ENCODE peak calls at places on chromosomes 11 and 22, in four cellular contexts. H is HepG2, V is K562, C is GM12878. W is an unnamed sample.

GRCh38 chr22:30288414-30289125 is 735 bp downstream of the CASTOR1 start:
- DNase-seq in V (no peak), H (no peak), C (no peak), W (no peak)

GRCh38 chr22:19368876-19369275 is 62.7 kb downstream of the HIRA start:
- DNase-seq in H (no peak), C (no peak), V (no peak), W (no peak)

GRCh38 chr22:29073618-29074275 is 912 bp downstream of the KREMEN1 start:
- DNase-seq in H (peak), V (peak), C (no peak), W (peak)

GRCh38 chr11:120306519-120307242 is 18.4 kb upstream of the TLCD5 start:
- DNase-seq in H (no peak), C (no peak), V (peak), W (peak)

GRCh38 chr11:124863137-124863825 is 2.0 kb upstream of the ROBO3 start:
- DNase-seq in V (no peak), H (peak), C (no peak), W (peak)

GRCh38 chr11:88359529-88359928 is 22.0 kb upstream of the CTSC start:
- DNase-seq in V (no peak), C (peak), H (no peak), W (no peak)

GRCh38 chr11:75603791-75604736 is 42.0 kb downstream of the SERPINH1 start:
- DNase-seq in H (no peak), C (no peak), V (no peak), W (no peak)

GRCh38 chr22:36026741-36027140 is 1.9 kb downstream of the RBFOX2 start:
- DNase-seq in H (no peak), C (no peak), V (no peak), W (no peak)

GRCh38 chr11:94876645-94877445 is 96.5 kb downstream of the CWC15 start:
- DNase-seq in V (peak), H (peak), C (peak), W (no peak)

GRCh38 chr11:120324932-120325810 is at the start of gene TLCD5:
- DNase-seq in C (no peak), H (peak), V (peak), W (peak)

GRCh38 chr11:12029738-12030363 is 21.4 kb upstream of the DKK3 start:
- DNase-seq in H (peak), C (no peak), V (no peak), W (no peak)

GRCh38 chr11:69915151-69915500 is 95.9 kb upstream of the FGF3 start:
- DNase-seq in H (no peak), C (no peak), V (no peak), W (no peak)

GRCh38 chr11:17343907-17344306 is 7.7 kb upstream of the NCR3LG1 start:
- DNase-seq in H (no peak), C (no peak), V (no peak), W (no peak)

GRCh38 chr11:67301951-67302516 is 1.3 kb upstream of the SSH3 start:
- DNase-seq in H (no peak), C (no peak), V (peak), W (peak)

GRCh38 chr11:60345489-60345888 is 18.4 kb downstream of the MS4A6E start:
- DNase-seq in V (no peak), C (no peak), H (peak), W (peak)

GRCh38 chr11:130145975-130146776 is 13.4 kb upstream of the ST14 start:
- DNase-seq in C (no peak), H (peak), V (no peak), W (peak)

GRCh38 chr11:105211806-105212531 is 72.4 kb upstream of the CARD18 start:
- DNase-seq in H (no peak), V (no peak), C (no peak), W (no peak)

GRCh38 chr22:38017272-38017920 is 33.0 kb upstream of the SOX10 start:
- DNase-seq in V (no peak), C (no peak), H (no peak), W (no peak)

GRCh38 chr22:35437038-35437437 is 37.1 kb downstream of the MCM5 start:
- DNase-seq in C (no peak), H (no peak), V (peak), W (no peak)

GRCh38 chr22:41364955-41365354 is 16.8 kb upstream of the TEF start:
- DNase-seq in C (no peak), V (no peak), H (no peak), W (no peak)

GRCh38 chr22:24827305-24827704 is 21.3 kb downstream of the SGSM1 start:
- DNase-seq in C (no peak), V (no peak), H (no peak), W (no peak)

GRCh38 chr22:45036154-45036553 is 26.3 kb upstream of the PHF21B start:
- DNase-seq in H (no peak), V (no peak), C (no peak), W (no peak)

GRCh38 chr11:44072757-44073658 is 6.9 kb downstream of the ACCS start:
- DNase-seq in H (no peak), C (no peak), V (no peak), W (no peak)

GRCh38 chr11:130213979-130214281 is 54.3 kb downstream of the ST14 start:
- DNase-seq in H (no peak), C (no peak), V (no peak), W (peak)

GRCh38 chr11:97895572-97895971 is 1125.2 kb upstream of the CNTN5 start:
- DNase-seq in C (no peak), V (no peak), H (no peak), W (no peak)

GRCh38 chr11:45917286-45917622 is 423 bp downstream of the PEX16 start:
- DNase-seq in H (no peak), V (peak), C (no peak), W (no peak)

GRCh38 chr11:93080146-93080759 is 110.8 kb downstream of the MTNR1B start:
- DNase-seq in H (no peak), C (no peak), V (no peak), W (no peak)

GRCh38 chr22:24693359-24693758 is 81.2 kb downstream of the PIWIL3 start:
- DNase-seq in H (no peak), V (no peak), C (no peak), W (no peak)

GRCh38 chr11:113468666-113469345 is 6.4 kb downstream of the DRD2 start:
- DNase-seq in H (no peak), C (no peak), V (no peak), W (no peak)

GRCh38 chr11:43567396-43567975 is 113.1 kb upstream of the HSD17B12 start:
- DNase-seq in H (peak), C (no peak), V (peak), W (no peak)

GRCh38 chr11:17783878-17784277 is 49.3 kb downstream of the KCNC1 start:
- DNase-seq in C (no peak), V (no peak), H (no peak), W (no peak)

GRCh38 chr11:89293966-89294679 is 116.4 kb downstream of the TYR start:
- DNase-seq in C (no peak), H (no peak), V (no peak), W (peak)

DNA sequence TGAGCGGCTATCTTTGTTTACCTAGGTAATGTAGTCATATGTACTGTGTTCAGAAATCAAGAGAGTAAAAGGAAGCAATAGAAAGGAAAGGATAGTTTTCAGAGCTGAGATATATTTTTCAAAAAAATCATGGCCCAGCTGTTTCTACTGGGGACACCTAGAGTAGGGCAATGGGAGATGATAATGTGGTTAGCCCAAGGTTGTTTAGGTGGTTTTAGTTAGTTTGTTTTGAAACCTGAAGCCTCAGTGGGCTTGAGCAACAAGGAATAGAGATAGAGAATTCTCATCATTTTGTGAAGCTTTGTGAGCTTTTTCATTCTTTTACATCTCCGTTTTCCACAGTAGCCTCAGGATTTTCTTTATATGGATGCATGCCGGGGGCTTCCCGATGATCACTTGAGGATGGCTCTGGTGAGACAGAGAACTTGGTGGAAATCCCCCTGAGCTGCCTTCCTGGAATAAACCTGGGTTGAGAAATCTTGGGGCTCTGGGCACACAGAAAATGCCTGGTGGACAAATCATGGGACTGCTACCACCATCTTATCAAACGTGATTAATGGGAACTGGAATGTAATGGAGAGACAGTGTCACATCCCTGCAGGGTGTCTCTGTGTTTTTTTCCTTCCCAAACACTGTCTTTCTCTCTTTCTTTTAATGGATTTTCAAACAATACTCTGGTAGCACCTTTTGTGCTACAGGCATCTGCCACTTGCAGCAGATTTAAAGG is 49.0 kb downstream of the ARHGAP42 start:
- DNase-seq in C (no peak), V (no peak), H (no peak), W (no peak)
- TF ChIP-seq NR2C2 in C (no peak), V (no peak), H (no peak), W (no peak)

GRCh38 chr22:47200273-47201051 is 438.0 kb downstream of the TBC1D22A start:
- DNase-seq in H (no peak), V (no peak), C (no peak), W (no peak)

GRCh38 chr22:47199261-47199948 is 437.0 kb downstream of the TBC1D22A start:
- DNase-seq in V (no peak), H (no peak), C (no peak), W (no peak)

GRCh38 chr22:47198801-47199251 is 436.4 kb downstream of the TBC1D22A start:
- DNase-seq in H (no peak), V (no peak), C (no peak), W (no peak)

GRCh38 chr22:47201186-47201995 is 438.9 kb downstream of the TBC1D22A start:
- DNase-seq in H (no peak), C (no peak), V (no peak), W (no peak)

GRCh38 chr22:47199949-47200272 is 437.5 kb downstream of the TBC1D22A start:
- DNase-seq in C (no peak), H (no peak), V (no peak), W (no peak)
- TF ChIP-seq MAX in C (no peak), H (no peak), V (no peak), W (no peak)

DNA sequence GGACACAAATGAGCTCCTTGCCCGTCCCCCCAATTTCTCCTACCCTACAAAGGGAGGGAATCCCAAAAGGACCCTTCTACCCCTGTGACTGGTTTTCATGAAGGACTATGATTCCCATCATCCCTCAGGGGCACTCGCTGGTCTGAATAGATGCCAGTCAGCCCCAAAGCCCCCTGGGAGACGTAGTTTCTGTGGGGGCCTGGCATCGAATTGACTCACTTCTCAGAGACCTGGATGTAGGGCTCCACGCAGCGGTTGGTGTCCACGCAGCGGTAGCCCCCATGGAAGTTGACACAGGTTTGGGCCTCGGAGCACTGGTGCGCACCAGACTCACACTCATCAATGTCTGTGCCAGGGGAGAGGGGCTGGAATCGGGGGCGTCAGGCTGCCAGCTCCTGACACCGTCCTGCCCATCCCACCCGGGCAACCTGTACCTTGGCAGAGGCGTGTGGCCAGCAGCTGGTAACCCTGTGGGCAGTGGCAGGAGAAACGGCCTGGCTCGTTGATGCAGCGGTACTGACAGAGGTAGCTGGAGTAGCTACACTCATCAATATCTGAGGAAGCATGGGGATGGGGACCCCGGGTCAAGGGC is 4.4 kb downstream of the EFEMP2 start:
- DNase-seq in C (no peak), V (no peak), H (no peak), W (peak)
- TF ChIP-seq NR2C2 in C (no peak), V (no peak), H (no peak), W (no peak)

DNA sequence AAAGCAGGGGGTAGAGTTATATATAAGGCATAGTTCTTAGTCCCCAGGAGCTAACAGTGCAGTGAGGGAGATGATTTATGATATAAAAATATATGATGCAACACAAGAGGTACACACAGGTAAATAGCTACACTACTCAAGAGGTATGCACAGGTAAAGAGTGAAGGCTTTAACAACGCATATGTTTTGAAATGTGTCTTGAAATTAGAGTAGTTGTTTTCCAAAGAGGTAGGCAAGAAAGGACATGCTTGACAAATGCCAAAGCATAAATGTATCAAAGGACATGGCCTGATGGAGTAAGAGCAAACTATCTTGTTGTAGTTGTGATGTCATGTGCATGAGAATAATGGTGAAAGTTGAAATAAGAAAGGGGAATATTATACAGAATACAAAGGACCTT is 104.3 kb upstream of the C11orf87 start:
- DNase-seq in C (no peak), H (no peak), V (no peak), W (no peak)
- TF ChIP-seq MAX in C (no peak), H (no peak), V (no peak), W (no peak)

GRCh38 chr11:117290809-117291396 is at the start of gene BACE1-AS:
- DNase-seq in V (no peak), H (no peak), C (no peak), W (no peak)

GRCh38 chr11:117286588-117286987 is 4.6 kb upstream of the BACE1-AS start:
- DNase-seq in H (no peak), C (no peak), V (no peak), W (no peak)

GRCh38 chr11:117289795-117290194 is 1.4 kb upstream of the BACE1-AS start:
- DNase-seq in H (no peak), C (no peak), V (no peak), W (no peak)

GRCh38 chr11:117284053-117284452 is 7.1 kb upstream of the BACE1-AS start:
- DNase-seq in H (no peak), V (no peak), C (no peak), W (no peak)

GRCh38 chr11:117287668-117288067 is 3.5 kb upstream of the BACE1-AS start:
- DNase-seq in V (no peak), C (no peak), H (no peak), W (no peak)
- TF ChIP-seq NR2C2 in V (no peak), C (no peak), H (no peak), W (no peak)

GRCh38 chr11:121494355-121495099 is 41.8 kb upstream of the SORL1-AS1 start:
- DNase-seq in C (peak), H (no peak), V (no peak), W (no peak)
- TF ChIP-seq MAX in C (no peak), H (no peak), V (no peak), W (no peak)

DNA sequence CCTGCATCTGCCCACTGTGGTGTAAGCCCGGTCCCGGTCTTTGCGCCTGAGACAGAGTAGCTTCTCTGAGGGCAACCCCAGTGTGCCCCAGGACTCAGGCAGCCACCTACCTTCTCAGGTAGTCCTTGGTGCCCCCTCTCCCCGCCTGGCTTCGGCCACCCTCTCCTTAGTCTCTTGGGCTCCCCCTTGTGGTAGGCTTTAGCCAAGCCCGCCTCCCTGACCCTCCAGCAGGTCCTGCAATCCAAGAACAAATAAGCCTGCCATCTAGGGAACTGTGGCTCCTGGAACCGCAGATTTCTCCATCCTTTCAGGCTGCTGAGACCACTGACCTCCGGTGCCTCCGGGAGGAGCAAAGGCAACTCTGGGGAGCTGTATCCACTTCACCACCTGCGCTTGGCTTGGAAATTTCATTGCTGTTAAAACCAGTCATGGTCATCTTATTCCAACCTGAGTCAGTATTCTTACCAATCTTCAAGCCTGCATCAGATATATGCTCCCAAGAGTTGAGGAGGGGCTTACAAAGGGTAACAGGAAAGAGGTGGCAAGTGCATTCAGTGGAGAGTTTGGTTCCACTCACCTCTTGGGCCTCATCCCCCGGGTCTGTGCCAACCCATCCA is 52.8 kb upstream of the TENM4 start:
- DNase-seq in C (no peak), H (peak), V (peak), W (peak)
- TF ChIP-seq NR2C2 in C (no peak), H (no peak), V (no peak), W (no peak)

GRCh38 chr11:8233691-8234424 is 29.8 kb downstream of the LMO1 start:
- DNase-seq in C (no peak), H (no peak), V (no peak), W (no peak)
- TF ChIP-seq MAX in C (no peak), H (no peak), V (no peak), W (no peak)

GRCh38 chr11:1488575-1489180 is 2.1 kb upstream of the MOB2 start:
- DNase-seq in V (no peak), H (no peak), C (no peak), W (no peak)
- TF ChIP-seq NR2C2 in V (no peak), H (no peak), C (no peak), W (no peak)